ENCODE peak calls at places on chromosomes 4 and X, in five cellular contexts. C is mesothelial cell of epicardium, E is GM06990, K is NCI-H1417 treated with DMSO at 0.1 percent for 48 hours, M is psoas muscle. L is an unnamed sample.
A peak's percentile ranks its signal among the peaks of the same experiment; 100 is the strongest.

GRCh38 chr4:19947349-19947748 is 304.4 kb upstream of the SLIT2 start:
- DNase-seq in C (no peak), E (no peak), K (no peak), M (no peak), L (peak; percentile 89)

GRCh38 chr4:129900430-129900953 is 804.5 kb downstream of the C4orf33 start:
- DNase-seq in C (no peak), E (no peak), K (no peak), M (no peak), L (no peak)

GRCh38 chr4:111959202-111959601 is 186.1 kb upstream of the FAM241A start:
- DNase-seq in C (no peak), E (no peak), K (no peak), M (no peak), L (peak; percentile 91)

GRCh38 chrX:15299945-15300851 is 15.2 kb downstream of the ASB11 start:
- DNase-seq in C (no peak), E (no peak), K (peak; percentile 3), M (no peak), L (peak; percentile 18)

GRCh38 chr4:6112606-6113290 is 87.6 kb downstream of the JAKMIP1 start:
- DNase-seq in C (no peak), E (no peak), K (no peak), M (no peak), L (no peak)

GRCh38 chrX:70134116-70134477 is 850 bp downstream of the IGBP1 start:
- DNase-seq in C (no peak), E (no peak), K (peak; percentile 14), M (no peak), L (peak; percentile 18)

GRCh38 chr4:106291678-106292077 is 24.3 kb downstream of the TBCK start:
- DNase-seq in C (no peak), E (no peak), K (no peak), M (no peak), L (no peak)

GRCh38 chr4:185122681-185123345 is 20.3 kb upstream of the SLC25A4 start:
- DNase-seq in C (no peak), E (no peak), K (no peak), M (no peak), L (peak; percentile 15)

GRCh38 chrX:30875957-30876356 is 13.1 kb downstream of the TAB3 start:
- DNase-seq in C (no peak), E (no peak), K (no peak), M (no peak), L (peak; percentile 73)

GRCh38 chrX:115449742-115450141 is 111.2 kb upstream of the PLS3 start:
- DNase-seq in C (no peak), E (no peak), K (no peak), M (peak; percentile 34), L (peak; percentile 48)

GRCh38 chr4:27894951-27895350 is 1034.3 kb downstream of the STIM2 start:
- DNase-seq in C (no peak), E (no peak), K (no peak), M (no peak), L (peak; percentile 67)

GRCh38 chr4:145521282-145521681 is 39.6 kb downstream of the SMAD1 start:
- DNase-seq in C (no peak), E (no peak), K (no peak), M (no peak), L (no peak)

GRCh38 chr4:46390353-46391058 is 578 bp upstream of the GABRA2 start:
- DNase-seq in C (peak; percentile 38), E (no peak), K (no peak), M (no peak), L (no peak)

GRCh38 chr4:120673696-120674095 is 248.8 kb downstream of the PRDM5 start:
- DNase-seq in C (no peak), E (no peak), K (no peak), M (no peak), L (no peak)

GRCh38 chr4:128600410-128600809 is 209.1 kb upstream of the JADE1 start:
- DNase-seq in C (no peak), E (no peak), K (no peak), M (no peak), L (no peak)

GRCh38 chrX:132833373-132833772 is 125.1 kb downstream of the HS6ST2 start:
- DNase-seq in C (no peak), E (no peak), K (no peak), M (no peak), L (no peak)

GRCh38 chr4:86498560-86499166 is 95.5 kb upstream of the PTPN13 start:
- DNase-seq in C (no peak), E (no peak), K (peak; percentile 34), M (no peak), L (peak; percentile 82)

GRCh38 chr4:18081708-18082107 is 60.2 kb upstream of the LCORL start:
- DNase-seq in C (no peak), E (no peak), K (no peak), M (no peak), L (no peak)

L was measured in EH.